ENCODE peak calls at places on chromosomes 6 and 20, in eight cellular contexts. S, Z, U, V, R, A, Y and Q are unnamed samples. For H3K4me1, the result is how much of the 10 kb centered on the place peaks cover.

GRCh38 chr6:164106345-164106769 is 691.8 kb downstream of the QKI start:
- DNase-seq in Z (no peak), U (no peak), Y (peak), S (peak), R (peak), A (no peak), V (no peak), Q (no peak)

GRCh38 chr6:158067436-158068015 is 85.9 kb downstream of the SYNJ2 start:
- DNase-seq in R (no peak), Z (no peak), U (no peak), A (no peak), V (no peak), S (no peak), Y (no peak), Q (no peak)

GRCh38 chr6:136180729-136181128 is 69.4 kb downstream of the MTFR2 start:
- DNase-seq in U (no peak), Y (no peak), S (no peak), A (no peak), R (no peak), V (no peak), Z (no peak), Q (no peak)

GRCh38 chr20:13006825-13007224 is 1.9 kb upstream of the SPTLC3 start:
- DNase-seq in R (no peak), S (no peak), U (no peak), Y (no peak), A (no peak), Z (no peak), V (no peak), Q (no peak)

GRCh38 chr6:107114872-107115694 is at the start of gene BEND3:
- DNase-seq in Y (peak), Z (no peak), A (no peak), S (peak), U (no peak), R (peak), V (peak), Q (peak)

GRCh38 chr6:84220809-84221409 is 6.5 kb downstream of the CEP162 start:
- DNase-seq in S (peak), Y (peak), V (no peak), U (no peak), Z (no peak), A (peak), R (peak), Q (no peak)

GRCh38 chr6:27157461-27158315 is 89.8 kb upstream of the PRSS16 start:
- DNase-seq in S (peak), U (peak), V (peak), Z (peak), Y (peak), R (peak), A (peak), Q (peak)

GRCh38 chr20:12966468-12967085 is 42.2 kb upstream of the SPTLC3 start:
- DNase-seq in Z (no peak), R (peak), S (peak), U (no peak), A (no peak), Y (peak), V (no peak), Q (no peak)

GRCh38 chr6:112179631-112180030 is 74.7 kb downstream of the LAMA4 start:
- DNase-seq in V (no peak), R (no peak), U (no peak), S (no peak), A (no peak), Z (no peak), Y (no peak), Q (no peak)

GRCh38 chr20:63363981-63364536 is 2.9 kb upstream of the CHRNA4 start:
- DNase-seq in V (no peak), S (peak), U (no peak), A (no peak), Y (no peak), Z (no peak), R (no peak), Q (no peak)

GRCh38 chr6:44829811-44830210 is 442.3 kb downstream of the CDC5L start:
- DNase-seq in Y (no peak), V (no peak), Z (no peak), S (no peak), R (no peak), A (no peak), U (no peak), Q (no peak)

GRCh38 chr20:47612670-47613069 is 111.0 kb downstream of the NCOA3 start:
- DNase-seq in R (no peak), Y (no peak), A (no peak), S (no peak), V (no peak), U (no peak), Z (no peak), Q (no peak)

GRCh38 chr6:147381734-147382133 is 126.8 kb upstream of the SAMD5 start:
- DNase-seq in V (no peak), Y (no peak), S (no peak), Z (no peak), R (no peak), A (no peak), U (no peak), Q (no peak)

GRCh38 chr20:23265226-23265625 is 85.4 kb upstream of the NXT1 start:
- DNase-seq in V (no peak), S (no peak), Y (no peak), A (no peak), Z (no peak), R (no peak), U (no peak), Q (no peak)

GRCh38 chr20:44309763-44310663 is 989 bp downstream of the FITM2 start:
- DNase-seq in R (peak), Z (no peak), U (peak), A (no peak), V (peak), S (peak), Y (peak), Q (peak)

GRCh38 chr20:56579261-56579660 is 46.2 kb downstream of the FAM209B start:
- DNase-seq in V (no peak), Y (no peak), A (no peak), S (no peak), U (no peak), Z (no peak), R (no peak), Q (peak)

GRCh38 chr6:139839506-139840156 is 465.2 kb upstream of the CITED2 start:
- DNase-seq in Z (peak), V (peak), R (no peak), A (no peak), Y (no peak), U (peak), S (no peak), Q (no peak)

GRCh38 chr6:166575190-166575589 is 11.3 kb downstream of the RAMACL start:
- DNase-seq in U (no peak), Y (no peak), A (no peak), V (no peak), Z (no peak), S (no peak), R (no peak), Q (no peak)

GRCh38 chr6:37105782-37106137 is 64.2 kb upstream of the PIM1 start:
- DNase-seq in Z (no peak), V (no peak), S (no peak), U (no peak), A (no peak), R (no peak), Y (no peak), Q (no peak)

GRCh38 chr6:147900191-147900830 is 391.8 kb downstream of the SAMD5 start:
- DNase-seq in Y (no peak), U (no peak), V (no peak), R (no peak), A (no peak), S (no peak), Z (no peak), Q (no peak)

GRCh38 chr20:50721881-50722281 is 9.5 kb upstream of the PARD6B start:
- DNase-seq in R (no peak), Z (no peak), Y (no peak), S (no peak), U (peak), A (no peak), V (no peak), Q (no peak)

GRCh38 chr6:37008484-37009186 is 3.2 kb downstream of the FGD2 start:
- DNase-seq in S (no peak), U (no peak), A (no peak), R (no peak), Z (no peak), V (peak), Y (no peak), Q (no peak)

GRCh38 chr6:105459049-105459448 is 56.2 kb upstream of the PREP start:
- DNase-seq in S (no peak), R (no peak), Y (no peak), V (no peak), A (no peak), Z (no peak), U (no peak), Q (no peak)

GRCh38 chr20:61332016-61332975 is 80.2 kb downstream of the CDH4 start:
- DNase-seq in R (no peak), Y (no peak), V (no peak), U (no peak), A (no peak), S (no peak), Z (no peak), Q (no peak)

GRCh38 chr6:108699290-108700041 is 138.7 kb downstream of the FOXO3 start:
- DNase-seq in Y (peak), Z (no peak), A (no peak), V (no peak), U (no peak), R (peak), S (no peak), Q (no peak)

DNA sequence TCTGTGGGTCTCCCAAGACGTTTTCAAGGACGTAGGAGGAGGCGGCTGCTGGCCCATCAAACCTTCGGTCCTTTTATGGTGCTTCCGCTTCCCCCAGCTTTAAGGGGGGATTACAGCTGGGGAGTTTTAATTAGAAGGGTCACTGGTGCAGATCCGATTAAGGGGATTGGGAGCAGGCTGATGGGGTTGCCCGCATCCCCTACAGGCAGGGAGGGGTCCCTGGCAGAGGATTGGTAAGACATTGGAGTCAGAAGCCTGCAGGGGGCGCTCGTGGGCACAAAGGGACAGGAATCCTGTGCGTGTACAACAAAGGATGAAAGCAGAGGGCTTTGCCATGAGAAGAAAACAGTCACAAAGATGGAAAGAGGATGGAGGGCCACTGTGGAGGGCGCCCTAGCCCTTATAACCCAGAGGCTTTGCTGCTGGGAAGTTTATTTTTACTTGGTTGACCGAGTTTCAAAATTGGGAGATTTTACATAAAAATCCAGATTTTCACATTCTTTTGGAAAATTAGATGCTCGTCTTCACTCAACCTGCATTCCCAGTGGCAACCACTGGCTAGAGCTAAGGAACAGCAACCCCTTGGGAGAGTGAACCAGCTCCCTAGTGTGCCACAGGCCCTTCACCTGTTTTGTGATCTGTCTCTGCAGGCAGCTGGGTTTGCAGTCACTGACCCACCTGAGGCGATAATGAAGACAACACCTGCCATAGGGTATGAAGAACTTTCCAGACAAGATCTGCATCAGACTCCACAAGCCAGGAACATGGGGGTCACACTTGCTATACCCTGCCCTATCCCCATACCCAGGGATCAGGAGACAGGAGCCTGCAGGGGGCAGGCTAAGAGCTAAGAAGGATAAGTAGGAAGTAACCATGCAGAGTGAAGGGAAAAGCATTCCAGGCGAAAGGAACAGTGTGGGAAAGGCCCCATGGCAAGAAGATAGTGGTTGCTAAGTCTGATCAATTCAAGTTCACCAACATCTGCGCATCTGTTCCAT is 97.7 kb downstream of the KCNB1 start:
- DNase-seq in R (peak), Y (peak), S (peak), A (peak), Z (peak), U (peak), V (peak), Q (peak)
- TF ChIP-seq CTCF in R (peak), Y (peak), S (peak), A (peak), Z (no peak), U (peak), V (peak), Q (peak)

GRCh38 chr6:6823030-6823429 is 234.5 kb downstream of the LY86 start:
- DNase-seq in U (no peak), S (no peak), Y (no peak), V (no peak), R (no peak), A (no peak), Z (no peak), Q (no peak)
- H3K4me1 ChIP-seq in U (under half), S (under half), Y (under half), V (under half), R (under half), A (half or more), Z (under half), Q (under half)

DNA sequence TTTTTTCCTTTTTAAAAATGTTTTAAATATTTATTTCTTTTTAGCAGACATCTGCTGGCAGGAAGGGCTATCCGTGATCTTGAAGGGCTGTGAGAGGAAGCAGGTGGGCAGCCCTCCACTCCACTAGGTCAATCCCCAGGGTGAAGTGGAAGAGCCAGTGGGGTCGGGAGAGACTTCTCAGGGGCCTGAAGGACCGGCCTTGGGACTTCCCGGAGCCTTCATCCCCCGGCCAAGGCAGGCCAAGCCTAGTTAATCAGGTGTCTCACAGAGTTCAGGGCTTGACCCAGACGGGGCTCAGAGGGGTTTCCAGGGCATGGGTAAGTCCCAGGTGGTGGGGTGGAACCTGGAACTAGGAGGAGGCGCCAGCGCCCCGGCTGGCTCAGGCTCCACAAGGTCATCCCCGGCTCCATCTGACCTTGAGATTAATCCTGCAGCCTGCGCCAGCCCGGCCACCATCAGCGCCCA is 44.3 kb downstream of the MDFI start:
- DNase-seq in Z (no peak), U (no peak), Y (no peak), V (no peak), R (no peak), A (no peak), S (no peak), Q (no peak)
- TF ChIP-seq CTCF in Z (no peak), U (no peak), Y (no peak), V (no peak), R (no peak), A (no peak), S (no peak), Q (no peak)

GRCh38 chr6:90720404-90720803 is 133.5 kb upstream of the MAP3K7 start:
- DNase-seq in U (no peak), Z (no peak), V (no peak), A (no peak), S (no peak), Y (no peak), R (no peak), Q (no peak)
- H3K4me1 ChIP-seq in U (under half), Z (under half), V (under half), A (under half), S (under half), Y (under half), R (under half), Q (under half)

GRCh38 chr6:121223930-121224329 is 110.3 kb downstream of the TBC1D32 start:
- DNase-seq in Z (no peak), R (no peak), A (no peak), V (no peak), U (no peak), Y (no peak), S (no peak), Q (no peak)

GRCh38 chr6:121222656-121223055 is 111.6 kb downstream of the TBC1D32 start:
- DNase-seq in S (no peak), R (no peak), V (no peak), U (no peak), A (no peak), Z (no peak), Y (peak), Q (no peak)

GRCh38 chr6:121223212-121223611 is 111.1 kb downstream of the TBC1D32 start:
- DNase-seq in V (no peak), Y (no peak), S (no peak), Z (no peak), U (no peak), A (no peak), R (no peak), Q (no peak)
- TF ChIP-seq CTCF in V (no peak), Y (no peak), S (no peak), Z (no peak), U (no peak), A (no peak), R (no peak), Q (no peak)

DNA sequence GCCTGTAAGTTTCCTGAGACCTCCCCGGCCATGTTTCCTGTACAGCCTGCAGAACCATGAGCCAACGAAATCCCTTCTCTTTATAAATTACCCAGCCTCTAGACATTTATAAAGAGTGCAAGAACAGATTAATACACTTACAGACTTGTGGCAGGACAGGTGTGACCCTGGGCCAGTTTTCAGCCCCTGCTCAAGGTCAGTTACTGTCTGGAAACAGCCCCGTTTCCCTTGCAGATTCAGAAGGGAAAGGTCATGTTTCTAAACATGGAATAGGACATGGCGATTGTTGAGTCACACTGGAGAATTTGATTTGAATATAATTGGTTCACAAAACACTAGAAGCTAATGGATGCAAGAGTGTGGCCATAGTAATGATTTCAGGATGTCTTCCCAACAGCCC is 248.8 kb downstream of the DLL1 start:
- DNase-seq in Z (no peak), U (no peak), Y (no peak), A (no peak), S (no peak), R (no peak), V (no peak), Q (no peak)
- H3K4me1 ChIP-seq in Z (under half), U (under half), Y (under half), A (under half), S (under half), R (under half), V (under half), Q (under half)

GRCh38 chr6:154167163-154167562 is 128.1 kb downstream of the OPRM1 start:
- DNase-seq in Y (no peak), Z (no peak), A (no peak), U (peak), V (no peak), S (no peak), R (no peak), Q (no peak)

GRCh38 chr6:154165488-154165887 is 126.4 kb downstream of the OPRM1 start:
- DNase-seq in Z (no peak), A (no peak), S (no peak), U (no peak), R (no peak), Y (no peak), V (no peak), Q (no peak)

GRCh38 chr6:154164397-154164796 is 125.4 kb downstream of the OPRM1 start:
- DNase-seq in V (no peak), U (peak), Y (peak), A (no peak), S (no peak), Z (peak), R (no peak), Q (no peak)

GRCh38 chr6:154169193-154169847 is 130.3 kb downstream of the OPRM1 start:
- DNase-seq in V (peak), R (no peak), A (no peak), Y (no peak), S (no peak), U (no peak), Z (no peak), Q (no peak)

GRCh38 chr6:154166140-154166539 is 127.1 kb downstream of the OPRM1 start:
- DNase-seq in A (no peak), R (no peak), U (peak), S (no peak), V (no peak), Y (no peak), Z (no peak), Q (no peak)
- TF ChIP-seq CTCF in A (peak), R (no peak), U (no peak), S (peak), V (no peak), Y (no peak), Z (no peak), Q (no peak)

GRCh38 chr6:160128125-160128683 is 6.6 kb downstream of the SLC22A1 start:
- DNase-seq in S (no peak), V (no peak), A (no peak), Y (no peak), U (no peak), R (no peak), Z (no peak), Q (no peak)
- H3K4me1 ChIP-seq in S (under half), V (under half), A (under half), Y (under half), U (under half), R (under half), Z (under half), Q (under half)